ENCODE peak calls at places on chromosomes 1 and 21, in four cellular contexts. K is neural crest cell, X is B cell, I is astrocyte. Z is an unnamed sample.

GRCh38 chr1:180994262-180994661 is 28.4 kb downstream of the STX6 start:
- DNase-seq in K (no peak), X (no peak), I (no peak), Z (no peak)

GRCh38 chr1:152884966-152885624 is 7.0 kb downstream of the SMCP start:
- DNase-seq in K (no peak), X (no peak), I (peak), Z (no peak)

GRCh38 chr1:87149166-87150065 is 179.3 kb upstream of the LMO4 start:
- DNase-seq in K (no peak), X (no peak), I (peak), Z (no peak)

GRCh38 chr1:52662645-52663313 is 29.8 kb downstream of the SHISAL2A start:
- DNase-seq in K (peak), X (no peak), I (peak), Z (no peak)

GRCh38 chr1:203751051-203751450 is 13.9 kb upstream of the LAX1 start:
- DNase-seq in K (no peak), X (no peak), I (peak), Z (no peak)

GRCh38 chr1:116710326-116711060 is 43.0 kb upstream of the IGSF3 start:
- DNase-seq in K (no peak), X (no peak), I (no peak), Z (no peak)

GRCh38 chr1:212242288-212242984 is 42.8 kb upstream of the PPP2R5A start:
- DNase-seq in K (no peak), X (no peak), I (no peak), Z (no peak)

GRCh38 chr1:65041014-65041413 is 74.7 kb upstream of the JAK1 start:
- DNase-seq in K (no peak), X (no peak), I (no peak), Z (no peak)

GRCh38 chr1:61183471-61184034 is 101.2 kb downstream of the NFIA start:
- DNase-seq in K (no peak), X (no peak), I (no peak), Z (no peak)

GRCh38 chr1:216140650-216141547 is 282.3 kb downstream of the USH2A start:
- DNase-seq in K (no peak), X (no peak), I (no peak), Z (no peak)

GRCh38 chr1:45643978-45644377 is 20.1 kb upstream of the CCDC17 start:
- DNase-seq in K (no peak), X (no peak), I (no peak), Z (no peak)

GRCh38 chr1:45635211-45635610 is 11.4 kb upstream of the CCDC17 start:
- DNase-seq in K (no peak), X (no peak), I (no peak), Z (no peak)

GRCh38 chr1:45643341-45643740 is 19.5 kb upstream of the CCDC17 start:
- DNase-seq in K (no peak), X (no peak), I (no peak), Z (no peak)

GRCh38 chr1:45644661-45645060 is 20.8 kb upstream of the CCDC17 start:
- DNase-seq in K (no peak), X (no peak), I (no peak), Z (no peak)

DNA sequence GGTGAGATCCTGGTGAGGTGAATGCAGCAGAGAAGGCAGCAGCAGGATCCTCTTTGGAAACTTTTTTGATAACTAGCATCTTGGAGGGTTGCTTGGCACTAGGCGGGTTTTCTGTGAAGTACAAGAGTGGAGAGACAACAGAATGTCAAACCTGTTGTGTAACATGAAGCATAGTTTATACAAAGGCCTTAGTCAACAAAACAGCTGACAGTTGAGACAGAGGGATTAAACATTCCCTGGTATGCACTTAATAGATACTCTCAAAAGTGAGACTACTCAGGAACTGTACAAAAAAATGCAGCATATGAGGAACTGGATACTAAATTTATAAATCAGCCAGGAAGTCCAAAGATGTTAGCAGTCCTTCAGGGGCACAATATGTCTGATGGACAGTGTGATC is 16.4 kb upstream of the CCDC17 start:
- DNase-seq in K (no peak), X (no peak), I (no peak), Z (no peak)
- TF ChIP-seq CTCF in K (no peak), X (no peak), I (no peak), Z (no peak)

GRCh38 chr1:210294991-210295773 is 33.5 kb upstream of the HHAT start:
- DNase-seq in K (peak), X (no peak), I (peak), Z (no peak)

GRCh38 chr1:210291786-210292275 is 36.9 kb upstream of the HHAT start:
- DNase-seq in K (no peak), X (no peak), I (peak), Z (no peak)

GRCh38 chr1:210291088-210291487 is 37.6 kb upstream of the HHAT start:
- DNase-seq in K (no peak), X (no peak), I (no peak), Z (no peak)

GRCh38 chr1:210293191-210293607 is 35.5 kb upstream of the HHAT start:
- DNase-seq in K (no peak), X (no peak), I (peak), Z (no peak)

GRCh38 chr1:210292276-210292851 is 36.3 kb upstream of the HHAT start:
- DNase-seq in K (peak), X (no peak), I (peak), Z (peak)
- TF ChIP-seq CTCF in K (no peak), X (no peak), I (no peak), Z (peak)

DNA sequence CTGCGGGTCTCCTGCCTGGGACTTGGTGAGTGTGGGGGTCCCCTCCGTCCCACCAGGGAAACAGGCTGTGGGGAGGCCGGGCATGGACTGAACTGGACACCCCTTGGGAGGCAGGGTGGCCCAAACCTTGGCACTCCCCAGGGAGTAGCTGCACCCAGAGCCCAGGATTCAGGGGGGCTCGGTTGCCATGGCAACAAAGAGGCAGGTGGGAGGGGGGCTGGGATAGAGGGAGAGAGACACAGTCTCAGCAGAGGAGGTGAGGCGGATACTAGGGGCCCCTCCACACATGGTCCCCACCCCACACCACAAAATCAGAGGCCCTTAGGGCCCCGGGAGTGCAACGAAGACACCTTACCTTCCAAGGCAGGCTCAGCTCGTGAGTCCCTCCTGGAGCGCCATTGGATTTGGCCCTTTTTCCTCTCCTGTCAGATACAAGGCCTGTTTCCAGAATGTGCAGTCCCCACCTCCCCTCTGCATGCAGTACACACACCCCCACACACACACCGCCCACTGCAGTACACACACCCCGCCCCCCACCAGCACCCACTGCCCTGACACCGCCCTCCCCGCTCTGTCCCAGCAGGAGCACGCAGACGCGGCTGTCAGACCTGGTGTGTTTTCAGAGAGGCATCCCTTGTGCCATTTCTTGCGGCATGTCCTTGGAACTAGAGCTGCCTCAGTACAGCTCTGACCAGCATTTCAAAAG is 27.2 kb downstream of the KCNAB2 start:
- DNase-seq in K (no peak), X (no peak), I (no peak), Z (no peak)
- TF ChIP-seq CTCF in K (no peak), X (no peak), I (no peak), Z (no peak)

DNA sequence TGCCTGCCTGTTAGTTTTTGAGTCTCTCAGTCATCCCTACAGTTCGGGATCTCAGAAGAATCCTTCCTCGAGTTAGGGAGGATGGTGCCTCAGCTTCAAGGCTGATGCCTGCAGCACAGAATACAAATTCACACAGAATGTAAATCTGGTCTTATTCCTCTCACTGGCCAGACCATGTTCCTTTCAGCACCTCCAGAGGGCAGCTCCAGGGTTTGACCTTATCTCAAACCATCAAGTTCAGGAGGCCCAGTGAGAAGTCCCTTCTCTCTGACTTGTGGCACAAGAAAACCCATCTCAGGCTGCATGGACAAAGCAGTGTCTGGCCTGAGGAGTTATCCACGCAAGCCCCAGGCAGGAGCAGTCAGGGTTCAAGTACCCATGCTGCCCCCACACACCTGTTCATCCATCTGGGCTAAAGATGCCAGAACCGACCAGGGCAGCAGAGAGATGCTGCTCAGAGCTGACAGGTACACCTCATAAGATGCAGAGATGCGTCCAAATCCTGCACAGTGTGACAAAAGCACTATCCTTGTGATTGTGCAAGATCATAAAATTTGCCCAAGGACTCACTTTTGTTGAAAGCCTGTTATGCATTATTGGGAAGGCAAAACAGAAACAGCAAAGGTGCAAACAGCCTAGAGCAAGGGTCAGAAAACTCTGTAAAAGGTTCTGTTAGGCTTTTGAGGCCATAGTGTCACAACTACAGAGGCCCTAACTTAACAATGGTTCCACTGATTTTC is 49.8 kb downstream of the BCAR3 start:
- DNase-seq in K (no peak), X (no peak), I (no peak), Z (peak)
- TF ChIP-seq CTCF in K (peak), X (peak), I (no peak), Z (peak)

DNA sequence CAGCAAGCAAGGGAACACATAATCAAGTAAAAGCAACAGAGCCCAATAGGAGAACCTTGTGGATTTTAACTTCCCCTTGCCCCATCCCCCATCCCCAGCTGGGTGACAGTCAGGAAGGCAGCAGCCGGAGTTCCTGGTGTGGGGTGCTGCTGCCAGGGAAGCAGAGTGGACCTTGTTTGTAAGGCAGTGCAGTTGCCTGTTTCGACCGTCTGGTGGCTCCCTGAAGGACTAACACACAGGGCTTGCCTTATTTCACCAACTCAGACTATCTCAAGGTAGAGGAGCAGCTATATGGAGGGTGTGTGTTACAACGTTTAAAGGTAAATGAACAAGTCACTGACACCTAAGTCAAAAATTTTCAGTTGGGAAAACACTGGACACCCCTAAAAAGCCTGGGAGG is 6.6 kb downstream of the KRTAP10-8 start:
- DNase-seq in K (no peak), X (no peak), I (peak), Z (no peak)
- TF ChIP-seq CTCF in K (peak), X (no peak), I (no peak), Z (peak)

DNA sequence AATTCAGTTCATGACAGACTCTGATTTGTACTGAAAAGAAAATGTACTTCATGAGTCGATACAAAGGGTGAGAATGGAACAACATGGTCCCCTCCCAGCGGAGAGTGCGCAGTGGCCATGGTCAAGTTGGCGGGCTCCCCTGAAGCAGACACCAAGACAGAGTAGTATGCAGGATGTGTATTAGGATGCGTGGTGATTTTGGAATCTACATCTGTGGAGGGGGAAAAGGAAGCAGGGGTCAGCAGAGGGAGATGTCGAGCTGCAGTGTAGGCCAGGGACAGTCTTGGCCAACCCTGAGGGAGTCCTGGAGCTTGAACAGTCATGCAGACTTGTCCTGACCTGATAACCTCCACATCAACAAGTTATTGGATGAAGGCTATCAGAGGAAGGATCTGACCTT is 481.0 kb downstream of the OMA1 start:
- DNase-seq in K (no peak), X (no peak), I (no peak), Z (no peak)
- TF ChIP-seq CTCF in K (no peak), X (no peak), I (no peak), Z (peak)

GRCh38 chr1:26758358-26758757 is 29.4 kb upstream of the PIGV start:
- DNase-seq in K (no peak), X (no peak), I (no peak), Z (no peak)

GRCh38 chr1:26759531-26759930 is 28.2 kb upstream of the PIGV start:
- DNase-seq in K (no peak), X (no peak), I (no peak), Z (no peak)

GRCh38 chr1:26761217-26761616 is 26.5 kb upstream of the PIGV start:
- DNase-seq in K (no peak), X (no peak), I (no peak), Z (no peak)
- TF ChIP-seq CTCF in K (peak), X (no peak), I (peak), Z (no peak)

DNA sequence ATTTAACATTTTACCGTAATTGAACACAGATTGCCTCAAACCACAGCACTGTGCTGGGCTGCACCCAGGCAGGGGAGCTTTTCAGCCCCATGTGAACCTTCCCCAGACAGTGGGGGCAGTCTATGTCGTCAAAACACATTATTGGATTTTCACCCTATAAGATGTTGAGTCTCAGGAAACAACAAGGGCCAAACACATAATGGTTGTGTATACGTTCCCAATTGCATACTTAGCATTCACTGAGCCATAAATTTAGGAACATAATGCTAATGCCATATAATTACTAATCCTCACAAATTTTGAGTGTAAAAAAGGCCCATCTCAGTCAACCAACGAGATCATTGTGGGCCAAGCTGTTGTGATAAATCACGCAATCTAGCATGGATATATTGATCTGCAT is 27.7 kb downstream of the DSCAM start:
- DNase-seq in K (no peak), X (no peak), I (no peak), Z (no peak)
- TF ChIP-seq CTCF in K (no peak), X (no peak), I (no peak), Z (no peak)

GRCh38 chr1:42691157-42691498 is 8.9 kb downstream of the YBX1 start:
- DNase-seq in K (no peak), X (no peak), I (no peak), Z (no peak)

GRCh38 chr1:42689912-42690311 is 7.7 kb downstream of the YBX1 start:
- DNase-seq in K (no peak), X (no peak), I (no peak), Z (no peak)

GRCh38 chr1:42692941-42693340 is 10.7 kb downstream of the YBX1 start:
- DNase-seq in K (no peak), X (no peak), I (no peak), Z (no peak)

GRCh38 chr1:42692461-42692860 is 10.2 kb downstream of the YBX1 start:
- DNase-seq in K (no peak), X (no peak), I (no peak), Z (no peak)

GRCh38 chr1:42690477-42691156 is 8.4 kb downstream of the YBX1 start:
- DNase-seq in K (no peak), X (no peak), I (no peak), Z (no peak)
- TF ChIP-seq CTCF in K (no peak), X (peak), I (no peak), Z (peak)

Z was measured in GM13977.